ENCODE peak calls at places on chromosomes 11 and 22, in seven cellular contexts. I is LHCN-M2; Q is activated CD4-positive, alpha-beta T cell treated with anti-CD3 and anti-CD28 coated beads, Interleukin-2, amount 50 U/mL, for 48 hours; A is breast epithelium; C is activated gamma-delta T cell treated with Interleukin-2 at 50 U/mL for 16 hours; E is H9; H is non-pigmented ciliary epithelial cell. L is an unnamed sample.

GRCh38 chr11:112166561-112166960 is 611 bp upstream of the TEX12 start:
- DNase-seq in I (no peak), Q (no peak), A (no peak), C (no peak), E (no peak), H (no peak), L (no peak)

GRCh38 chr11:6057452-6057851 is 26.9 kb upstream of the OR56A1 start:
- DNase-seq in I (no peak), Q (no peak), A (no peak), C (no peak), E (no peak), H (no peak), L (no peak)

GRCh38 chr22:42720263-42721044 is at the start of gene A4GALT:
- DNase-seq in I (no peak), Q (no peak), A (no peak), C (no peak), E (peak; percentile 51), H (no peak), L (no peak)

GRCh38 chr22:48483764-48484528 is 1343.7 kb downstream of the BRD1 start:
- DNase-seq in I (no peak), Q (no peak), A (peak; percentile 15), C (no peak), E (peak; percentile 41), H (no peak), L (no peak)

GRCh38 chr11:58606930-58607714 is 15.3 kb upstream of the CNTF start:
- DNase-seq in I (no peak), Q (no peak), A (no peak), C (no peak), E (no peak), H (no peak), L (no peak)

GRCh38 chr11:26187639-26188038 is 144.3 kb upstream of the ANO3 start:
- DNase-seq in I (peak; percentile 73), Q (no peak), A (no peak), C (no peak), E (no peak), H (peak; percentile 61), L (no peak)

GRCh38 chr11:72229925-72230763 is 5.6 kb downstream of the INPPL1 start:
- DNase-seq in I (no peak), Q (no peak), A (peak; percentile 43), C (no peak), E (no peak), H (no peak), L (no peak)

GRCh38 chr11:120170741-120171261 is 32.9 kb upstream of the TRIM29 start:
- DNase-seq in I (no peak), Q (no peak), A (no peak), C (no peak), E (no peak), H (no peak), L (no peak)

GRCh38 chr11:128492903-128493569 is 94.3 kb downstream of the ETS1 start:
- DNase-seq in I (no peak), Q (no peak), A (no peak), C (no peak), E (no peak), H (no peak), L (no peak)